ENCODE peak calls at places on chromosomes 6 and 20, in five cellular contexts. One of them, this sample, is unnamed.

GRCh38 chr6:26017567-26017966 is 55.0 kb downstream of the TRIM38 start:
- DNase-seq in suprapubic skin: peak; percentile 87
- DNase-seq in CD8-positive, alpha-beta T cell: peak; percentile 85
- DNase-seq in heart right ventricle: peak; percentile 70
- DNase-seq in CD4-positive, CD25-positive, alpha-beta regulatory T cell: peak; percentile 87
- DNase-seq in this sample: no peak

GRCh38 chr6:156977527-156978291 is 200.5 kb downstream of the ARID1B start:
- DNase-seq in suprapubic skin: no peak
- DNase-seq in CD8-positive, alpha-beta T cell: no peak
- DNase-seq in heart right ventricle: no peak
- DNase-seq in CD4-positive, CD25-positive, alpha-beta regulatory T cell: no peak
- DNase-seq in this sample: no peak

GRCh38 chr6:38713812-38714211 is 1.3 kb upstream of the DNAH8 start:
- DNase-seq in suprapubic skin: no peak
- DNase-seq in CD8-positive, alpha-beta T cell: peak; percentile 60
- DNase-seq in heart right ventricle: no peak
- DNase-seq in CD4-positive, CD25-positive, alpha-beta regulatory T cell: peak; percentile 75
- DNase-seq in this sample: no peak

GRCh38 chr6:140011537-140011936 is 637.1 kb upstream of the CITED2 start:
- DNase-seq in suprapubic skin: no peak
- DNase-seq in CD8-positive, alpha-beta T cell: no peak
- DNase-seq in heart right ventricle: no peak
- DNase-seq in CD4-positive, CD25-positive, alpha-beta regulatory T cell: no peak
- DNase-seq in this sample: no peak

GRCh38 chr6:87904041-87904440 is 143.6 kb upstream of the SPACA1 start:
- DNase-seq in suprapubic skin: no peak
- DNase-seq in CD8-positive, alpha-beta T cell: no peak
- DNase-seq in heart right ventricle: no peak
- DNase-seq in CD4-positive, CD25-positive, alpha-beta regulatory T cell: no peak
- DNase-seq in this sample: no peak

GRCh38 chr6:37547564-37548061 is 47.9 kb upstream of the CCDC167 start:
- DNase-seq in suprapubic skin: no peak
- DNase-seq in CD8-positive, alpha-beta T cell: no peak
- DNase-seq in heart right ventricle: no peak
- DNase-seq in CD4-positive, CD25-positive, alpha-beta regulatory T cell: peak; percentile 38
- DNase-seq in this sample: no peak

GRCh38 chr6:19465760-19466159 is 371.4 kb upstream of the ID4 start:
- DNase-seq in suprapubic skin: no peak
- DNase-seq in CD8-positive, alpha-beta T cell: no peak
- DNase-seq in heart right ventricle: no peak
- DNase-seq in CD4-positive, CD25-positive, alpha-beta regulatory T cell: no peak
- DNase-seq in this sample: no peak

GRCh38 chr6:140475086-140475485 is 1100.6 kb upstream of the CITED2 start:
- DNase-seq in suprapubic skin: no peak
- DNase-seq in CD8-positive, alpha-beta T cell: no peak
- DNase-seq in heart right ventricle: no peak
- DNase-seq in CD4-positive, CD25-positive, alpha-beta regulatory T cell: no peak
- DNase-seq in this sample: no peak

GRCh38 chr6:41518118-41518517 is 28.1 kb upstream of the FOXP4 start:
- DNase-seq in suprapubic skin: no peak
- DNase-seq in CD8-positive, alpha-beta T cell: no peak
- DNase-seq in heart right ventricle: no peak
- DNase-seq in CD4-positive, CD25-positive, alpha-beta regulatory T cell: no peak
- DNase-seq in this sample: no peak

GRCh38 chr6:166771701-166772100 is 144.7 kb upstream of the RPS6KA2 start:
- DNase-seq in suprapubic skin: peak; percentile 67
- DNase-seq in CD8-positive, alpha-beta T cell: no peak
- DNase-seq in heart right ventricle: no peak
- DNase-seq in CD4-positive, CD25-positive, alpha-beta regulatory T cell: no peak
- DNase-seq in this sample: no peak

GRCh38 chr6:166767191-166767590 is 140.1 kb upstream of the RPS6KA2 start:
- DNase-seq in suprapubic skin: no peak
- DNase-seq in CD8-positive, alpha-beta T cell: no peak
- DNase-seq in heart right ventricle: no peak
- DNase-seq in CD4-positive, CD25-positive, alpha-beta regulatory T cell: no peak
- DNase-seq in this sample: no peak

GRCh38 chr6:166768761-166769160 is 141.7 kb upstream of the RPS6KA2 start:
- DNase-seq in suprapubic skin: peak; percentile 49
- DNase-seq in CD8-positive, alpha-beta T cell: no peak
- DNase-seq in heart right ventricle: no peak
- DNase-seq in CD4-positive, CD25-positive, alpha-beta regulatory T cell: no peak
- DNase-seq in this sample: no peak

GRCh38 chr6:166770216-166771116 is 143.4 kb upstream of the RPS6KA2 start:
- DNase-seq in suprapubic skin: peak; percentile 34
- DNase-seq in CD8-positive, alpha-beta T cell: no peak
- DNase-seq in heart right ventricle: no peak
- DNase-seq in CD4-positive, CD25-positive, alpha-beta regulatory T cell: no peak
- DNase-seq in this sample: no peak

GRCh38 chr6:166769648-166770047 is 142.6 kb upstream of the RPS6KA2 start:
- DNase-seq in suprapubic skin: peak; percentile 41
- DNase-seq in CD8-positive, alpha-beta T cell: no peak
- DNase-seq in heart right ventricle: no peak
- DNase-seq in CD4-positive, CD25-positive, alpha-beta regulatory T cell: no peak
- DNase-seq in this sample: no peak
- H3K27me3 ChIP-seq in suprapubic skin: peaks cover 3% of the 10 kb centered on the region
- H3K27me3 ChIP-seq in CD8-positive, alpha-beta T cell: no peaks in the 10 kb centered on the region
- H3K27me3 ChIP-seq in heart right ventricle: peaks cover 16% of the 10 kb centered on the region
- H3K27me3 ChIP-seq in CD4-positive, CD25-positive, alpha-beta regulatory T cell: no peaks in the 10 kb centered on the region
- H3K27me3 ChIP-seq in this sample: no peaks in the 10 kb centered on the region

GRCh38 chr20:24614341-24614740 is 144.9 kb downstream of the SYNDIG1 start:
- DNase-seq in suprapubic skin: no peak
- DNase-seq in CD8-positive, alpha-beta T cell: no peak
- DNase-seq in heart right ventricle: no peak
- DNase-seq in CD4-positive, CD25-positive, alpha-beta regulatory T cell: no peak
- DNase-seq in this sample: no peak
- H3K27me3 ChIP-seq in suprapubic skin: peaks cover 7% of the 10 kb centered on the region
- H3K27me3 ChIP-seq in CD8-positive, alpha-beta T cell: no peaks in the 10 kb centered on the region
- H3K27me3 ChIP-seq in heart right ventricle: no peaks in the 10 kb centered on the region
- H3K27me3 ChIP-seq in CD4-positive, CD25-positive, alpha-beta regulatory T cell: no peaks in the 10 kb centered on the region
- H3K27me3 ChIP-seq in this sample: peaks cover 28% of the 10 kb centered on the region

DNA sequence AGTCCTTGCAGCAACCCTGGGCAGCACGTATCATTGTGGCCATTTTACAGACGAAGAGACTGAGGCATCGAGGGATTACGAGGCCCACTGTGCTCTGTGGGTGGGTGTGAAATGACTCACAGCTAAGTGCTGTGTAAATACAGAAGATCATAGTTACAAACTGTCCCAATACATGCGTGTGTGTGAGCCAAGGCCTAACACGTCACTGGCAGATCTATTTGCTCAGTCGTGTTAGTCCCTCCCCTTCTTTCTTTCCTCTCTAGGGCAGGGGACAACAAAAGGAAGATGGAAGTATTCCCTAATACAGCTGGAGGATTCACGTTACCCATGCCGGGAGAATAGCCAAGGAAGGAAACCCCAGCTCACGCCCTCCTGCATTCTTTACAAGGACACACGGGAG is 175.9 kb downstream of the CDC5L start:
- DNase-seq in suprapubic skin: peak; percentile 56
- DNase-seq in CD8-positive, alpha-beta T cell: no peak
- DNase-seq in heart right ventricle: no peak
- DNase-seq in CD4-positive, CD25-positive, alpha-beta regulatory T cell: no peak
- DNase-seq in this sample: no peak
- H3K27me3 ChIP-seq in suprapubic skin: peaks cover 13% of the 10 kb centered on the region
- H3K27me3 ChIP-seq in CD8-positive, alpha-beta T cell: no peaks in the 10 kb centered on the region
- H3K27me3 ChIP-seq in heart right ventricle: peaks cover 10% of the 10 kb centered on the region
- H3K27me3 ChIP-seq in CD4-positive, CD25-positive, alpha-beta regulatory T cell: peaks cover 8% of the 10 kb centered on the region
- H3K27me3 ChIP-seq in this sample: peaks cover 16% of the 10 kb centered on the region

GRCh38 chr20:57275813-57276212 is 9.4 kb upstream of the BMP7 start:
- DNase-seq in suprapubic skin: no peak
- DNase-seq in CD8-positive, alpha-beta T cell: no peak
- DNase-seq in heart right ventricle: no peak
- DNase-seq in CD4-positive, CD25-positive, alpha-beta regulatory T cell: no peak
- DNase-seq in this sample: no peak
- H3K27me3 ChIP-seq in suprapubic skin: peaks cover 3% of the 10 kb centered on the region
- H3K27me3 ChIP-seq in CD8-positive, alpha-beta T cell: no peaks in the 10 kb centered on the region
- H3K27me3 ChIP-seq in heart right ventricle: peaks cover 42% of the 10 kb centered on the region
- H3K27me3 ChIP-seq in CD4-positive, CD25-positive, alpha-beta regulatory T cell: no peaks in the 10 kb centered on the region
- H3K27me3 ChIP-seq in this sample: no peaks in the 10 kb centered on the region

GRCh38 chr6:27312146-27312949 is at the start of gene POM121L2:
- DNase-seq in suprapubic skin: no peak
- DNase-seq in CD8-positive, alpha-beta T cell: peak; percentile 51
- DNase-seq in heart right ventricle: peak; percentile 13
- DNase-seq in CD4-positive, CD25-positive, alpha-beta regulatory T cell: peak; percentile 73
- DNase-seq in this sample: no peak

GRCh38 chr6:27312950-27313271 is 838 bp upstream of the POM121L2 start:
- DNase-seq in suprapubic skin: no peak
- DNase-seq in CD8-positive, alpha-beta T cell: no peak
- DNase-seq in heart right ventricle: no peak
- DNase-seq in CD4-positive, CD25-positive, alpha-beta regulatory T cell: no peak
- DNase-seq in this sample: no peak

GRCh38 chr6:27314046-27314445 is 2.0 kb upstream of the POM121L2 start:
- DNase-seq in suprapubic skin: no peak
- DNase-seq in CD8-positive, alpha-beta T cell: no peak
- DNase-seq in heart right ventricle: no peak
- DNase-seq in CD4-positive, CD25-positive, alpha-beta regulatory T cell: no peak
- DNase-seq in this sample: no peak

GRCh38 chr6:27311806-27312145 is 297 bp downstream of the POM121L2 start:
- DNase-seq in suprapubic skin: no peak
- DNase-seq in CD8-positive, alpha-beta T cell: no peak
- DNase-seq in heart right ventricle: no peak
- DNase-seq in CD4-positive, CD25-positive, alpha-beta regulatory T cell: no peak
- DNase-seq in this sample: no peak
- H3K27me3 ChIP-seq in suprapubic skin: peaks cover 63% of the 10 kb centered on the region
- H3K27me3 ChIP-seq in CD8-positive, alpha-beta T cell: peaks cover 10% of the 10 kb centered on the region
- H3K27me3 ChIP-seq in heart right ventricle: peaks cover 94% of the 10 kb centered on the region
- H3K27me3 ChIP-seq in CD4-positive, CD25-positive, alpha-beta regulatory T cell: peaks cover 39% of the 10 kb centered on the region
- H3K27me3 ChIP-seq in this sample: peaks cover 12% of the 10 kb centered on the region

GRCh38 chr6:30380464-30380863 is 35.5 kb downstream of the RPP21 start:
- DNase-seq in suprapubic skin: no peak
- DNase-seq in CD8-positive, alpha-beta T cell: no peak
- DNase-seq in heart right ventricle: no peak
- DNase-seq in CD4-positive, CD25-positive, alpha-beta regulatory T cell: no peak
- DNase-seq in this sample: no peak
- H3K27me3 ChIP-seq in suprapubic skin: peaks cover 44% of the 10 kb centered on the region
- H3K27me3 ChIP-seq in CD8-positive, alpha-beta T cell: no peaks in the 10 kb centered on the region
- H3K27me3 ChIP-seq in heart right ventricle: peaks cover 48% of the 10 kb centered on the region
- H3K27me3 ChIP-seq in CD4-positive, CD25-positive, alpha-beta regulatory T cell: peaks cover 55% of the 10 kb centered on the region
- H3K27me3 ChIP-seq in this sample: no peaks in the 10 kb centered on the region

GRCh38 chr6:150598858-150599198 is 857 bp upstream of the PLEKHG1 start:
- DNase-seq in suprapubic skin: no peak
- DNase-seq in CD8-positive, alpha-beta T cell: no peak
- DNase-seq in heart right ventricle: no peak
- DNase-seq in CD4-positive, CD25-positive, alpha-beta regulatory T cell: no peak
- DNase-seq in this sample: no peak

GRCh38 chr6:150596439-150596838 is 3.2 kb upstream of the PLEKHG1 start:
- DNase-seq in suprapubic skin: no peak
- DNase-seq in CD8-positive, alpha-beta T cell: no peak
- DNase-seq in heart right ventricle: no peak
- DNase-seq in CD4-positive, CD25-positive, alpha-beta regulatory T cell: no peak
- DNase-seq in this sample: no peak

GRCh38 chr6:150600003-150600301 is 267 bp downstream of the PLEKHG1 start:
- DNase-seq in suprapubic skin: no peak
- DNase-seq in CD8-positive, alpha-beta T cell: no peak
- DNase-seq in heart right ventricle: no peak
- DNase-seq in CD4-positive, CD25-positive, alpha-beta regulatory T cell: no peak
- DNase-seq in this sample: no peak

GRCh38 chr6:150599199-150600002 is at the start of gene PLEKHG1:
- DNase-seq in suprapubic skin: peak; percentile 84
- DNase-seq in CD8-positive, alpha-beta T cell: peak; percentile 49
- DNase-seq in heart right ventricle: peak; percentile 82
- DNase-seq in CD4-positive, CD25-positive, alpha-beta regulatory T cell: peak; percentile 72
- DNase-seq in this sample: no peak

GRCh38 chr6:150598401-150598800 is 1.3 kb upstream of the PLEKHG1 start:
- DNase-seq in suprapubic skin: no peak
- DNase-seq in CD8-positive, alpha-beta T cell: no peak
- DNase-seq in heart right ventricle: no peak
- DNase-seq in CD4-positive, CD25-positive, alpha-beta regulatory T cell: no peak
- DNase-seq in this sample: no peak
- H3K27me3 ChIP-seq in suprapubic skin: peaks cover 6% of the 10 kb centered on the region
- H3K27me3 ChIP-seq in CD8-positive, alpha-beta T cell: peaks cover 15% of the 10 kb centered on the region
- H3K27me3 ChIP-seq in heart right ventricle: peaks cover 6% of the 10 kb centered on the region
- H3K27me3 ChIP-seq in CD4-positive, CD25-positive, alpha-beta regulatory T cell: peaks cover 18% of the 10 kb centered on the region
- H3K27me3 ChIP-seq in this sample: peaks cover 21% of the 10 kb centered on the region